ENCODE peak calls at places on chromosomes 12 and 14, in four cellular contexts. One of them, this sample, is unnamed.

GRCh38 chr12:8681129-8681902 is 16.5 kb upstream of the RIMKLB start:
- DNase-seq in lower lobe of right lung: no peak
- DNase-seq in heart left ventricle: no peak
- DNase-seq in OCI-LY7: no peak
- DNase-seq in this sample: no peak

GRCh38 chr12:65293735-65294134 is 15.3 kb downstream of the MSRB3 start:
- DNase-seq in lower lobe of right lung: no peak
- DNase-seq in heart left ventricle: no peak
- DNase-seq in OCI-LY7: no peak
- DNase-seq in this sample: no peak

GRCh38 chr12:90226211-90226610 is 517.6 kb upstream of the ATP2B1 start:
- DNase-seq in lower lobe of right lung: no peak
- DNase-seq in heart left ventricle: no peak
- DNase-seq in OCI-LY7: no peak
- DNase-seq in this sample: no peak

GRCh38 chr12:117279606-117280005 is 81.8 kb downstream of the NOS1 start:
- DNase-seq in lower lobe of right lung: no peak
- DNase-seq in heart left ventricle: no peak
- DNase-seq in OCI-LY7: peak
- DNase-seq in this sample: no peak

GRCh38 chr12:304815-305214 is 42.2 kb upstream of the SLC6A13 start:
- DNase-seq in lower lobe of right lung: no peak
- DNase-seq in heart left ventricle: no peak
- DNase-seq in OCI-LY7: no peak
- DNase-seq in this sample: no peak

GRCh38 chr12:47268501-47269459 is 189.0 kb upstream of the AMIGO2 start:
- DNase-seq in lower lobe of right lung: no peak
- DNase-seq in heart left ventricle: no peak
- DNase-seq in OCI-LY7: peak
- DNase-seq in this sample: no peak

GRCh38 chr12:23084236-23084995 is 459.4 kb downstream of the ETNK1 start:
- DNase-seq in lower lobe of right lung: no peak
- DNase-seq in heart left ventricle: no peak
- DNase-seq in OCI-LY7: no peak
- DNase-seq in this sample: no peak

GRCh38 chr12:508795-509194 is 49.1 kb downstream of the B4GALNT3 start:
- DNase-seq in lower lobe of right lung: no peak
- DNase-seq in heart left ventricle: no peak
- DNase-seq in OCI-LY7: peak
- DNase-seq in this sample: no peak

GRCh38 chr12:109430244-109430643 is 46.9 kb downstream of the KCTD10 start:
- DNase-seq in lower lobe of right lung: no peak
- DNase-seq in heart left ventricle: no peak
- DNase-seq in OCI-LY7: no peak
- DNase-seq in this sample: no peak

GRCh38 chr14:26839481-26839880 is 241.6 kb upstream of the NOVA1 start:
- DNase-seq in lower lobe of right lung: no peak
- DNase-seq in heart left ventricle: no peak
- DNase-seq in OCI-LY7: no peak
- DNase-seq in this sample: no peak

GRCh38 chr14:72948481-72949138 is 22.3 kb downstream of the DCAF4 start:
- DNase-seq in lower lobe of right lung: peak
- DNase-seq in heart left ventricle: peak
- DNase-seq in OCI-LY7: peak
- DNase-seq in this sample: peak

GRCh38 chr12:104672501-104673265 is 215.9 kb downstream of the CHST11 start:
- DNase-seq in lower lobe of right lung: peak
- DNase-seq in heart left ventricle: peak
- DNase-seq in OCI-LY7: no peak
- DNase-seq in this sample: no peak

GRCh38 chr14:75448209-75448608 is 20.4 kb downstream of the JDP2 start:
- DNase-seq in lower lobe of right lung: no peak
- DNase-seq in heart left ventricle: no peak
- DNase-seq in OCI-LY7: no peak
- DNase-seq in this sample: no peak

GRCh38 chr14:64971890-64972785 is at the start of gene RAB15:
- DNase-seq in lower lobe of right lung: no peak
- DNase-seq in heart left ventricle: peak
- DNase-seq in OCI-LY7: peak
- DNase-seq in this sample: no peak

GRCh38 chr12:67681145-67681778 is 32.7 kb downstream of the DYRK2 start:
- DNase-seq in lower lobe of right lung: no peak
- DNase-seq in heart left ventricle: no peak
- DNase-seq in OCI-LY7: no peak
- DNase-seq in this sample: no peak

GRCh38 chr14:77158175-77158908 is 16.8 kb upstream of the ZDHHC22 start:
- DNase-seq in lower lobe of right lung: no peak
- DNase-seq in heart left ventricle: peak
- DNase-seq in OCI-LY7: no peak
- DNase-seq in this sample: no peak

GRCh38 chr14:71063351-71063750 is 156.1 kb downstream of the PCNX1 start:
- DNase-seq in lower lobe of right lung: no peak
- DNase-seq in heart left ventricle: no peak
- DNase-seq in OCI-LY7: no peak
- DNase-seq in this sample: no peak

GRCh38 chr12:87820524-87821194 is 208.5 kb downstream of the C12orf50 start:
- DNase-seq in lower lobe of right lung: no peak
- DNase-seq in heart left ventricle: no peak
- DNase-seq in OCI-LY7: no peak
- DNase-seq in this sample: no peak

GRCh38 chr12:107092669-107093546 is 441 bp downstream of the CRY1 start:
- DNase-seq in lower lobe of right lung: peak
- DNase-seq in heart left ventricle: peak
- DNase-seq in OCI-LY7: no peak
- DNase-seq in this sample: peak

GRCh38 chr12:51218607-51219161 is 822 bp upstream of the POU6F1 start:
- DNase-seq in lower lobe of right lung: peak
- DNase-seq in heart left ventricle: no peak
- DNase-seq in OCI-LY7: no peak
- DNase-seq in this sample: no peak

GRCh38 chr12:60529261-60529660 is 933.4 kb downstream of the SLC16A7 start:
- DNase-seq in lower lobe of right lung: no peak
- DNase-seq in heart left ventricle: no peak
- DNase-seq in OCI-LY7: no peak
- DNase-seq in this sample: no peak

GRCh38 chr14:21523203-21523602 is 2.9 kb downstream of the SALL2 start:
- DNase-seq in lower lobe of right lung: no peak
- DNase-seq in heart left ventricle: no peak
- DNase-seq in OCI-LY7: no peak
- DNase-seq in this sample: no peak
- H3K4me3 ChIP-seq in lower lobe of right lung: no peak
- H3K4me3 ChIP-seq in heart left ventricle: no peak
- H3K4me3 ChIP-seq in OCI-LY7: no peak
- H3K4me3 ChIP-seq in this sample: no peak

DNA sequence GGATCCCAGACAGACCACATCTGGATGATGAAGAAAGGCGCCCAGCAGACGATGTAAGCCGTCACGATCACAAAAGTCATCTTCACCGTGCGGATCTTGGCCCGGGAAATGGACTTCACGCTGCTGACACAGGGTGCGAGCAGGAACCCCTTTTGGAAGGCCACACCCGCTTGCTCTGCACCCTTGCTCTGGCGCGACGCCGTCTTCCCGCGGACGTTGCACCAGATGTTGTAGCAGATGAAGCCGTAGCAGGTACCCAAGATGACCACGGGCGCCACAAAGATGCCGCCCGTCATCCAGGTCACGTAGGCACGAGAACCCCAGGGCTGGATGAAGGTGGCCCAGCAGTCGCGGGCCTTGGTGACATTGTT is 1.1 kb downstream of the AVPR1A start:
- DNase-seq in lower lobe of right lung: no peak
- DNase-seq in heart left ventricle: no peak
- DNase-seq in OCI-LY7: no peak
- DNase-seq in this sample: no peak
- H3K4me3 ChIP-seq in lower lobe of right lung: peak
- H3K4me3 ChIP-seq in heart left ventricle: peak
- H3K4me3 ChIP-seq in OCI-LY7: no peak
- H3K4me3 ChIP-seq in this sample: no peak

DNA sequence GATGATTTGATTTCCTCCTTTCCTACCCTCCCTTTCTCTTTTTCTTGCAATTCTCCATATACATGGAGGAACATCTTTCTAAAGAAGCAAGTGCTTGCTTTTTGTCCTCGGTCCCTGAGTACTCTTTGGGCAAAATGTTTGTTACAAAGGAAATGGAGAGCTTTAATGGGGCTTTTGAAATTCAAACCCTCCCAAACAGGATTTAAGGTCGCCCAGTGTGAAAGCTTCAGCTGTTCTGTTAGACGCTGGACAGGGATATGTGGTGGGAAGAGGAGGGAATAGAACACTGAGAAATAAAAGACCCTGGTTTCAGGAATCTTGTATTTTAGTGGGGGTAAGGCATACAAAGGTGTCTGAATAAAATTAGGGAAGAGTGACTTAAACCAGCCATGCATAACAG is 16.2 kb upstream of the KCNA5 start:
- DNase-seq in lower lobe of right lung: no peak
- DNase-seq in heart left ventricle: no peak
- DNase-seq in OCI-LY7: no peak
- DNase-seq in this sample: no peak
- H3K4me3 ChIP-seq in lower lobe of right lung: no peak
- H3K4me3 ChIP-seq in heart left ventricle: no peak
- H3K4me3 ChIP-seq in OCI-LY7: no peak
- H3K4me3 ChIP-seq in this sample: no peak

DNA sequence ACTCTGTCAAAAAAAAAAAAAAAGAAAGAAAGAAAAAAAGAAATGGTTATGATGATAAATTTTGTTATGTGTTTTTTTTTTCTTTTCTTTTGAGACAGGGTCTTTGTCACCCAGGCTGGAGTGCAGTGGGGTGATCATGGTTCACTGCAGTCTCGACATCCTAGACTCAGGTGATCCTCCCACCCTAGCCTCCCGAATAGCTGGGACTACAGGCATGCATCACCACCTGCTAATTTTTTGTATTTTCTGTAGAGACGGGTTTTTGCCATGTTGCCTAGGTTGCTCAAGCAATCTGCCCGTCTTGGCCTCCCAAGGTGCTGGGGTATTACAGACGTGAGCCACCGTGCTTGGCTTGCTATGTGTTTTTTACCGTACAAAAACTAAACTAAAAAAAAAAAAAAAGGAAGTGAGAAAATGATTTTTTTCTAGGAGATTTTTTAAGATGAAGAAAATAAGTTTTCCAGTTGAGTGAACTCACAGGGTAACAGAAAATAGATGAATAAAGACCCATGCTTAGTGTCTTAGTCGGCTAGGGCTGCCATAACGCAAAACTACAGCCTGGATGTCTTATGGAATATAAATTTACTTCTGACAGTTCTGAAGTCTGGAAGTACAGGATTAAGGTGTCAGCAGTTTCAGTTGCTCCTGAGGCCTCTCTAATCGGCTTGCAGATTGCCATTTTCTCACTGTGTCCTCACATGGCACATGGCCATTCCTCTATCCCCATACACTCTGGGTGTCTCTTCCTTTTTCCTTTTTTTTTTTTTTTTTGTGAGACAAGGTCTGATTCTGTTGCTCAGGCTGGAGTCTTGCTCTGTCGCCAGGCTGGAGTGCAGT is 13.2 kb upstream of the APOF start:
- DNase-seq in lower lobe of right lung: no peak
- DNase-seq in heart left ventricle: no peak
- DNase-seq in OCI-LY7: peak
- DNase-seq in this sample: no peak
- H3K4me3 ChIP-seq in lower lobe of right lung: no peak
- H3K4me3 ChIP-seq in heart left ventricle: no peak
- H3K4me3 ChIP-seq in OCI-LY7: peak
- H3K4me3 ChIP-seq in this sample: no peak

GRCh38 chr14:22918809-22919600 is at the start of gene RBM23:
- DNase-seq in lower lobe of right lung: peak
- DNase-seq in heart left ventricle: peak
- DNase-seq in OCI-LY7: peak
- DNase-seq in this sample: peak

GRCh38 chr14:22919601-22919921 is 612 bp upstream of the RBM23 start:
- DNase-seq in lower lobe of right lung: no peak
- DNase-seq in heart left ventricle: no peak
- DNase-seq in OCI-LY7: no peak
- DNase-seq in this sample: no peak

GRCh38 chr14:22920697-22921096 is 1.7 kb upstream of the RBM23 start:
- DNase-seq in lower lobe of right lung: no peak
- DNase-seq in heart left ventricle: peak
- DNase-seq in OCI-LY7: no peak
- DNase-seq in this sample: no peak

GRCh38 chr14:22915886-22916521 is 2.9 kb downstream of the RBM23 start:
- DNase-seq in lower lobe of right lung: peak
- DNase-seq in heart left ventricle: peak
- DNase-seq in OCI-LY7: no peak
- DNase-seq in this sample: no peak

GRCh38 chr14:22918519-22918808 is 485 bp downstream of the RBM23 start:
- DNase-seq in lower lobe of right lung: peak
- DNase-seq in heart left ventricle: peak
- DNase-seq in OCI-LY7: no peak
- DNase-seq in this sample: no peak
- H3K4me3 ChIP-seq in lower lobe of right lung: peak
- H3K4me3 ChIP-seq in heart left ventricle: peak
- H3K4me3 ChIP-seq in OCI-LY7: peak
- H3K4me3 ChIP-seq in this sample: peak

GRCh38 chr14:68794856-68795601 is 2.2 kb upstream of the ZFP36L1 start:
- DNase-seq in lower lobe of right lung: no peak
- DNase-seq in heart left ventricle: no peak
- DNase-seq in OCI-LY7: peak
- DNase-seq in this sample: no peak
- H3K4me3 ChIP-seq in lower lobe of right lung: peak
- H3K4me3 ChIP-seq in heart left ventricle: peak
- H3K4me3 ChIP-seq in OCI-LY7: peak
- H3K4me3 ChIP-seq in this sample: peak